ENCODE peak calls at places on chromosome 11, in four cellular contexts. J is GM12878, T is stomach, B is suprapubic skin. E is an unnamed sample.

GRCh38 chr11:66238786-66239413 is 29.5 kb upstream of the RAB1B start:
- DNase-seq in B (no peak), J (no peak), T (no peak), E (no peak)

GRCh38 chr11:33613404-33613803 is 87.2 kb downstream of the C11orf91 start:
- DNase-seq in J (no peak), T (no peak), B (no peak), E (no peak)

GRCh38 chr11:65225284-65226102 is 36.3 kb upstream of the POLA2 start:
- DNase-seq in J (no peak), B (no peak), T (peak; percentile 69), E (peak; percentile 87)

GRCh38 chr11:103602846-103603245 is 433.6 kb upstream of the DDI1 start:
- DNase-seq in B (no peak), J (no peak), T (no peak), E (no peak)

GRCh38 chr11:30049214-30049613 is 32.4 kb upstream of the KCNA4 start:
- DNase-seq in T (no peak), B (no peak), J (no peak), E (no peak)

GRCh38 chr11:86753376-86753775 is 47.0 kb upstream of the PRSS23 start:
- DNase-seq in B (no peak), T (no peak), J (no peak), E (no peak)

GRCh38 chr11:123426766-123427165 is 3.3 kb upstream of the GRAMD1B start:
- DNase-seq in T (no peak), J (no peak), B (no peak), E (no peak)

GRCh38 chr11:27076121-27076589 is 35.5 kb downstream of the BBOX1 start:
- DNase-seq in B (no peak), T (no peak), J (no peak), E (no peak)

GRCh38 chr11:88508808-88509581 is 171.5 kb upstream of the CTSC start:
- DNase-seq in T (no peak), B (no peak), J (no peak), E (peak; percentile 90)

GRCh38 chr11:70712471-70712870 is 314.1 kb downstream of the CTTN start:
- DNase-seq in T (no peak), B (no peak), J (no peak), E (peak; percentile 29)

DNA sequence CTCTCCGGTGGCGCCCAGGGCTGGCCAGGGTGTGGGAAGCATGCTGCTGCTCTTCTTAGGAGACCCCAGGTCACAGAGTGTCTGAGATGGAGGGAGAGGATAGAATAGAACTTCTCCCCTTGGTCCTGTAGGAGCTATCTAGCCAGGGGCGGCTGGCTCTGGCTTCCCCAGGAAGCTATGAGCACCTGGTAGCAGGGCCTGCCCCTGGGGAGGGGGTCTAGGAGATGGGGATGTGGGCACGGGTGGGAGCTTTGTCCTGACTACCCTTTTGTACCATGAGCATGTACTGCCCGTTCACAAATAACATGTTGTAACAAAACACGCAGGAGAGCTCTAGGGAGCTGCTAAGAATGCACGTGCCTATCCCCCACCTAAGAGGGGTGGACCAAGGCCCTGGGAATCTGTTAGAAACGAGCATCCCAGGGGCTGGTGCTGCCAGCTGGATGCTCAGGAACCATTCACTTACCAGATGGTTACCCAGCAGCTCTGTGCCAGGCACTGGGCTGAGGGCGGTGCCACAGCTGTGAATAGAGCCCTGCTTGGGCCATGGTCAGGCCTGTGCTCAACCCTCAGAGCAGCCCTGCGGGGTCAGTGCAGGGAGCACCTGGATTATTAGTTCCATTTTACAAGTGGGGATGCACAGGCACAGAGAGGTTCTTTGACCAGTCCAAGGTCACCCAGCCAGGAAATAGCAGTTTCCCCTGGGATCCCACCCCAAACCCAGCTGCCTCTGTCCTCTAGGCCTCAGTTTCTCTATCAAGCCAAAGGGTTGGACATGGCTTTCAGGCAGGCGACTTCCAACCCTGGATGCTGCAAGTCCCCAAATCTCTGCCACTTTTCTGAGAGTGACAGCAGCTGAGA is 2.2 kb downstream of the SLC39A13 start:
- DNase-seq in J (no peak), B (no peak), T (no peak), E (no peak)
- H3K4me1 ChIP-seq in J (peaks cover 17% of the 10 kb centered on the region), B (peaks cover 57% of the 10 kb centered on the region), T (peaks cover 69% of the 10 kb centered on the region), E (peaks cover 57% of the 10 kb centered on the region)

GRCh38 chr11:96328395-96329010 is 14.5 kb downstream of the MAML2 start:
- DNase-seq in J (no peak), B (no peak), T (no peak), E (no peak)
- TF ChIP-seq POLR2AphosphoS5 in J (no peak), B (no peak), T (no peak), E (no peak)

GRCh38 chr11:2775626-2776350 is 76.0 kb upstream of the KCNQ1OT1 start:
- DNase-seq in T (peak; percentile 17), J (no peak), B (peak; percentile 67), E (peak; percentile 16)

GRCh38 chr11:2778630-2779498 is 79.1 kb upstream of the KCNQ1OT1 start:
- DNase-seq in J (no peak), T (peak; percentile 93), B (peak; percentile 80), E (peak; percentile 92)

GRCh38 chr11:2776351-2777061 is 76.7 kb upstream of the KCNQ1OT1 start:
- DNase-seq in B (peak; percentile 76), J (no peak), T (peak; percentile 24), E (peak; percentile 19)

GRCh38 chr11:2777871-2778629 is 78.3 kb upstream of the KCNQ1OT1 start:
- DNase-seq in B (peak; percentile 80), J (no peak), T (peak; percentile 32), E (peak; percentile 79)

GRCh38 chr11:2777396-2777795 is 77.6 kb upstream of the KCNQ1OT1 start:
- DNase-seq in J (no peak), T (peak; percentile 25), B (no peak), E (no peak)
- H3K4me1 ChIP-seq in J (peaks cover 4% of the 10 kb centered on the region), T (peaks cover 58% of the 10 kb centered on the region), B (peaks cover 30% of the 10 kb centered on the region), E (peaks cover 47% of the 10 kb centered on the region)

GRCh38 chr11:111846063-111846462 is 25.3 kb downstream of the ALG9 start:
- DNase-seq in T (no peak), J (no peak), B (no peak), E (no peak)

GRCh38 chr11:111841370-111842053 is 29.9 kb downstream of the ALG9 start:
- DNase-seq in J (peak; percentile 48), B (peak; percentile 97), T (peak; percentile 93), E (no peak)

GRCh38 chr11:111846640-111847039 is 24.7 kb downstream of the ALG9 start:
- DNase-seq in B (no peak), J (no peak), T (no peak), E (no peak)

GRCh38 chr11:111843659-111844058 is 27.7 kb downstream of the ALG9 start:
- DNase-seq in B (no peak), J (no peak), T (no peak), E (no peak)

DNA sequence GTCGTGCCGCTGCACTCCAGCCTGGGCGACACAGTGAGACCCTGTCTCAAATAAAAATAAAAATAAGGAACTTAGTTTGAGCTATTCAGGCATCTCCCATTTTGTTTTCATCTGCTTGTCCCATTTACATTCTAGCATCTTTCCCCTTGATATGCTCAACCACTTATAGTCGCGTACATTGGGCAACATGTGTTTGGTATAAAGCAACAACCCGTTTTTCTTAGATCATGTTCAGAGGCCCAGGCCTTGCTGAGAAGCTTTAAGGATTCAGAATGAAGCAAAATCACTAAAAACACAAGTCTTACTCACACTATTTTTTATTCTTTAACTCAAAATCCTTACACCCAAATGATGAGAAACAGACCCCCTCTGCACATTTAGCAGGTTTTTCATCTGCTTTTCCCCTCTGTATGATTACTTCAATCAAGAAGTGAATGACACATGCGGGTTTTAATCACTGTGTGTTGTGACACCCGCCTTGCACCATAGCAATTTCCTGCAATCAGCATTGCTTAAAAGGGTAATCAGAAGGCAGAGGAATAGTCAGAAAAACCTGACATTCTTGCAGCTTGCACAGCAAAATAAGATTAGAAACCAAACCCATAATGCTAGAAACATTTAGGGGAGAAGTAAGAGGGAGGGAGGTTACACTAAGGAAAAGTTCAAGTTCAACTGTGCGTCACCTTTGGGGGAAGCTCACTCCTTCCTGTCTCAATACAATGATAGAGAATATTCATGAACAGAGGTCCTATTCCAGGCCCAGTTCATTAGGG is 25.9 kb downstream of the ALG9 start:
- DNase-seq in B (no peak), J (no peak), T (no peak), E (peak; percentile 43)
- TF ChIP-seq POLR2AphosphoS5 in B (no peak), J (no peak), T (no peak), E (no peak)

DNA sequence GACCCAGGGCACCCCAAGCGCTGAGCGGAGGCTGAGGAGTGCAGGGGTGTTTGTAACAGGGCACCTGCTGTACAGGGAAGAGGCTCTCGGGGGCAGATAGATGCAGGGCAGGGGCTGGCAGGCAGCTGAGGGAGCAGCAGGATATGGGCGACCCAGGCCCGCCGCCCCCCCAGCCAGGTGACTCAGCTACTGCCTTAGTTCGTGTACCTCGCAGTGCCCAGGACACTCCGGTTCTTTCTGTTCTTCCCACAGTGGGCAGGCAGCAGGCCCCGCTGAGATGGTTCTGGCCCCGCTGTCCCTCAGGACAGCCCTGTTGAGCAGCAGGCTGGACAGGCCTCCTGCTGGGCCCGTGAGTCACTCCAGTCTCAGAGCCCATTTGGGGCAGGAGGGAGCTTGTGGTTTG is 16.2 kb downstream of the PHLDA2 start:
- DNase-seq in B (no peak), T (no peak), J (no peak), E (peak; percentile 82)
- H3K4me1 ChIP-seq in B (peaks cover 40% of the 10 kb centered on the region), T (peaks cover 54% of the 10 kb centered on the region), J (no peaks in the 10 kb centered on the region), E (peaks cover 39% of the 10 kb centered on the region)

DNA sequence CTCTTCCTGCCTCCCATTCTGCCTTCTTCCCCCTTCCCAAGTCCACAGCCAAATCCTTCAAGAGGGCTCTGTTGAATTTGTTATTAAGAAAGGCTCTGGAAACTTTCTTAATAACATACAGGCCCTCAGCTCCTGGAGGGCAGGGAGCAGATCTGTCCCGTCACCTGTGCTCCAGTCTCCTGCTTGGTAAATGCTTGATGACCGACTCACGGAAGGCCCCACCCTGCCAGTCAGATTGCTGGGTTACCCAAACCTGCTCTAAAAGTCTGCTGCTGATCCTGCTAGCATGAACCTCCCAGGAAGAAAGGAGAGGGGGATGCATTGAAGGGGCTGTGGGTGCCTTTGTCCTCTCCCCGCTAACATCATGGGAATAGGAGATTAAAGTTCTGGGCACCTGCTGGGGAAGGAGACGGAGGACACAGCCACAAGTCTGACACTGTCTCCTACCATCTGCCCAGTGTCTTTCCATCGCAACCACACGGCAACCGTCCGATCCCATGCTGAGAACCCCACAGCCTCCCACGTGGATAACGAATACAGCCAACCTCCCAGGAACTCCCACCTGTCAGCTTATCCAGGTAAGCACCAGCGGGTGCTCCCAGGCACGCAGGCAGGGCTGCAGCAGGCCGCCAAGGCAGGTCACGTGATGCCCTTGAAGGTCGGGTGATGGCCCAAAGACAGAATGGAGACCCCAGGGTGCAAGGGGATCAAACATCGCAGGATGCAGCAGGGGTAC is 22.5 kb downstream of the CD5 start:
- DNase-seq in J (no peak), B (no peak), T (no peak), E (no peak)
- TF ChIP-seq POLR2AphosphoS5 in J (no peak), B (no peak), T (no peak), E (no peak)

GRCh38 chr11:47156951-47157350 is 19.7 kb downstream of the ARFGAP2 start:
- DNase-seq in T (no peak), J (no peak), B (no peak), E (no peak)
- H3K4me1 ChIP-seq in T (peaks cover 44% of the 10 kb centered on the region), J (no peaks in the 10 kb centered on the region), B (peaks cover 25% of the 10 kb centered on the region), E (peaks cover 19% of the 10 kb centered on the region)